ENCODE peak calls at places on chromosomes 11 and 22, in six cellular contexts. E, V, Q, U, F and S are unnamed samples.

GRCh38 chr11:4626207-4627105 is 10.8 kb upstream of the OR51D1 start:
- DNase-seq in F (no peak), E (no peak), U (peak), Q (peak), V (peak), S (peak)

GRCh38 chr11:65584102-65584501 is 8.2 kb downstream of the EHBP1L1 start:
- DNase-seq in Q (no peak), E (no peak), V (no peak), U (no peak), F (no peak), S (no peak)

GRCh38 chr11:60204922-60205321 is 22.0 kb upstream of the MS4A6A start:
- DNase-seq in V (no peak), E (no peak), U (no peak), Q (no peak), F (no peak), S (no peak)

GRCh38 chr11:104999716-105000115 is 23.3 kb downstream of the CASP5 start:
- DNase-seq in E (no peak), F (no peak), V (no peak), Q (no peak), U (no peak), S (no peak)

GRCh38 chr11:36115378-36115801 is 171.5 kb downstream of the LDLRAD3 start:
- DNase-seq in Q (no peak), E (no peak), V (no peak), F (no peak), U (no peak), S (no peak)

GRCh38 chr11:6413791-6414231 is 5.1 kb downstream of the APBB1 start:
- DNase-seq in Q (no peak), E (no peak), U (no peak), V (no peak), F (no peak), S (no peak)

GRCh38 chr11:96001037-96001436 is 77.1 kb upstream of the MTMR2 start:
- DNase-seq in Q (peak), U (peak), V (no peak), E (peak), F (peak), S (peak)

GRCh38 chr11:100888836-100889235 is 201.7 kb downstream of the ARHGAP42 start:
- DNase-seq in V (no peak), F (no peak), U (no peak), E (no peak), Q (no peak), S (no peak)

GRCh38 chr11:64545605-64546004 is 45.4 kb upstream of the SLC22A12 start:
- DNase-seq in U (no peak), E (no peak), Q (no peak), V (peak), F (no peak), S (peak)

GRCh38 chr11:45926001-45926401 is 3.5 kb downstream of the LARGE2 start:
- DNase-seq in V (no peak), U (no peak), F (peak), E (peak), Q (no peak), S (no peak)

GRCh38 chr11:6249822-6250555 is 9.6 kb upstream of the CCKBR start:
- DNase-seq in U (peak), F (peak), V (peak), Q (peak), E (peak), S (peak)

GRCh38 chr11:122491486-122491885 is 164.0 kb upstream of the UBASH3B start:
- DNase-seq in Q (no peak), V (peak), E (no peak), F (no peak), U (no peak), S (peak)

GRCh38 chr11:119567667-119568582 is 145.0 kb upstream of the THY1 start:
- DNase-seq in V (peak), F (no peak), Q (peak), E (no peak), U (no peak), S (peak)

GRCh38 chr22:21451545-21452520 is 15.4 kb upstream of the TMEM191C start:
- DNase-seq in F (peak), E (peak), U (no peak), V (no peak), Q (no peak), S (no peak)

GRCh38 chr11:130528301-130528651 is 79.8 kb downstream of the ADAMTS15 start:
- DNase-seq in E (no peak), U (no peak), Q (no peak), F (no peak), V (peak), S (peak)

GRCh38 chr22:48936391-48936790 is 891.3 kb downstream of the BRD1 start:
- DNase-seq in Q (no peak), U (no peak), V (no peak), F (peak), E (peak), S (no peak)

GRCh38 chr11:78417888-78418583 is 416 bp upstream of the GAB2 start:
- DNase-seq in F (peak), U (peak), V (peak), Q (peak), E (peak), S (peak)

GRCh38 chr11:36095716-36096115 is 151.9 kb downstream of the LDLRAD3 start:
- DNase-seq in U (no peak), V (no peak), F (no peak), Q (peak), E (no peak), S (peak)

GRCh38 chr11:46294365-46295309 is 17.2 kb downstream of the CREB3L1 start:
- DNase-seq in U (no peak), E (no peak), F (no peak), Q (no peak), V (no peak), S (peak)

GRCh38 chr22:19772422-19772672 is 11.8 kb downstream of the TBX1 start:
- DNase-seq in F (no peak), V (no peak), E (no peak), U (no peak), Q (no peak), S (no peak)
- TF ChIP-seq CTCF in F (no peak), V (no peak), E (no peak), U (no peak), Q (no peak), S (no peak)

GRCh38 chr22:19723990-19724827 is 870 bp downstream of the GP1BB start:
- DNase-seq in Q (peak), V (no peak), U (no peak), E (no peak), F (no peak), S (peak)
- TF ChIP-seq CTCF in Q (peak), V (no peak), U (no peak), E (no peak), F (peak), S (no peak)

GRCh38 chr11:111936045-111936400 is 1.1 kb upstream of the DIXDC1 start:
- DNase-seq in V (no peak), Q (no peak), U (no peak), E (no peak), F (no peak), S (no peak)
- TF ChIP-seq CTCF in V (no peak), Q (no peak), U (no peak), E (no peak), F (no peak), S (no peak)

GRCh38 chr11:42974510-42974909 is 337.3 kb upstream of the API5 start:
- DNase-seq in Q (no peak), V (no peak), E (no peak), F (no peak), U (no peak), S (no peak)
- TF ChIP-seq CTCF in Q (no peak), V (no peak), E (no peak), F (no peak), U (no peak), S (no peak)

GRCh38 chr22:46833228-46833627 is 70.8 kb downstream of the TBC1D22A start:
- DNase-seq in V (peak), F (no peak), E (no peak), Q (peak), U (no peak), S (no peak)
- TF ChIP-seq CTCF in V (peak), F (peak), E (no peak), Q (peak), U (no peak), S (no peak)

GRCh38 chr11:37861671-37862070 is 1263.6 kb upstream of the RAG2 start:
- DNase-seq in V (no peak), Q (no peak), U (no peak), F (no peak), E (no peak), S (no peak)

GRCh38 chr11:37857726-37858125 is 1259.7 kb upstream of the RAG2 start:
- DNase-seq in U (no peak), V (no peak), F (no peak), Q (no peak), E (no peak), S (no peak)

DNA sequence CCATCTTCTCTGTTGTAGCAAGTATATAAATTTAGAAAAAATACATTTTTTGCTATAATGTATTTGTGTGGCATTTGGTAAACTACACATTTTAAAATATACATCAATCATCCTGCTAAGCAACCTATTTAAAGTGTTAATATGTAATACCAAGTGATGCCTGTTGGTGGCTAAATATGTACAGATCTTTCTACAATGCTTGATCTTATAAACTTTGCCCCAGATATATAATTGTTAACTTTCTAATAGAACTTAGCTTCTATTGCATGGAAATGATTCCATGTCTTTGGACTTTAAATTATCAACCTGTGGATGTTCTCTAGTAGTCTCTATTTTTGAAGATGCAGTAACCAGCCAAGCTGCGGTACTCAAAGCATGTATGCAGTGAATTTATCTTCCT is 1260.4 kb upstream of the RAG2 start:
- DNase-seq in V (peak), E (no peak), F (no peak), Q (no peak), U (no peak), S (no peak)
- TF ChIP-seq CTCF in V (no peak), E (no peak), F (no peak), Q (no peak), U (no peak), S (peak)